ENCODE peak calls at places on chromosome 14, in four cellular contexts. One of them, this sample, is unnamed.

GRCh38 chr14:78341827-78342389 is 171.7 kb downstream of the NRXN3 start:
- DNase-seq in colonic mucosa: no peak
- DNase-seq in epithelial cell of esophagus: peak
- DNase-seq in progenitor cell of endocrine pancreas: no peak
- DNase-seq in this sample: no peak

GRCh38 chr14:104556256-104557021 is 23.1 kb upstream of the C14orf180 start:
- DNase-seq in colonic mucosa: no peak
- DNase-seq in epithelial cell of esophagus: no peak
- DNase-seq in progenitor cell of endocrine pancreas: no peak
- DNase-seq in this sample: no peak

GRCh38 chr14:69625299-69626131 is 14.1 kb downstream of the SUSD6 start:
- DNase-seq in epithelial cell of esophagus: no peak
- DNase-seq in progenitor cell of endocrine pancreas: no peak
- DNase-seq in colonic mucosa: peak
- DNase-seq in this sample: peak

GRCh38 chr14:77459072-77459723 is 1.3 kb downstream of the AHSA1 start:
- DNase-seq in colonic mucosa: peak
- DNase-seq in epithelial cell of esophagus: peak
- DNase-seq in progenitor cell of endocrine pancreas: no peak
- DNase-seq in this sample: peak

GRCh38 chr14:87628129-87628528 is 364.9 kb downstream of the GALC start:
- DNase-seq in colonic mucosa: no peak
- DNase-seq in epithelial cell of esophagus: no peak
- DNase-seq in progenitor cell of endocrine pancreas: no peak
- DNase-seq in this sample: peak

GRCh38 chr14:36835145-36835544 is 173.5 kb downstream of the PAX9 start:
- DNase-seq in progenitor cell of endocrine pancreas: no peak
- DNase-seq in colonic mucosa: no peak
- DNase-seq in epithelial cell of esophagus: no peak
- DNase-seq in this sample: no peak

GRCh38 chr14:23694085-23694975 is 58.2 kb downstream of the DHRS2 start:
- DNase-seq in epithelial cell of esophagus: peak
- DNase-seq in progenitor cell of endocrine pancreas: no peak
- DNase-seq in colonic mucosa: no peak
- DNase-seq in this sample: peak

GRCh38 chr14:21997300-21997699 is 323.7 kb upstream of the OR4E1 start:
- DNase-seq in progenitor cell of endocrine pancreas: no peak
- DNase-seq in colonic mucosa: no peak
- DNase-seq in epithelial cell of esophagus: peak
- DNase-seq in this sample: no peak

GRCh38 chr14:97976861-97977260 is 1179.7 kb downstream of the VRK1 start:
- DNase-seq in progenitor cell of endocrine pancreas: no peak
- DNase-seq in epithelial cell of esophagus: no peak
- DNase-seq in colonic mucosa: peak
- DNase-seq in this sample: peak

GRCh38 chr14:73662439-73663056 is 17.8 kb downstream of the DNAL1 start:
- DNase-seq in progenitor cell of endocrine pancreas: no peak
- DNase-seq in colonic mucosa: peak
- DNase-seq in epithelial cell of esophagus: peak
- DNase-seq in this sample: peak

GRCh38 chr14:91396959-91397815 is 20.4 kb downstream of the CCDC88C start:
- DNase-seq in progenitor cell of endocrine pancreas: no peak
- DNase-seq in epithelial cell of esophagus: peak
- DNase-seq in colonic mucosa: peak
- DNase-seq in this sample: no peak

GRCh38 chr14:93285048-93285447 is 47.8 kb downstream of the BTBD7 start:
- DNase-seq in epithelial cell of esophagus: no peak
- DNase-seq in colonic mucosa: no peak
- DNase-seq in progenitor cell of endocrine pancreas: no peak
- DNase-seq in this sample: peak

GRCh38 chr14:51703787-51704186 is 52.1 kb downstream of the FRMD6 start:
- DNase-seq in progenitor cell of endocrine pancreas: no peak
- DNase-seq in epithelial cell of esophagus: no peak
- DNase-seq in colonic mucosa: no peak
- DNase-seq in this sample: no peak

GRCh38 chr14:36522972-36523685 is 3.1 kb upstream of the NKX2-1 start:
- DNase-seq in epithelial cell of esophagus: no peak
- DNase-seq in colonic mucosa: no peak
- DNase-seq in progenitor cell of endocrine pancreas: no peak
- DNase-seq in this sample: no peak

GRCh38 chr14:68785817-68786490 is 6.9 kb downstream of the ZFP36L1 start:
- DNase-seq in colonic mucosa: peak
- DNase-seq in epithelial cell of esophagus: peak
- DNase-seq in progenitor cell of endocrine pancreas: no peak
- DNase-seq in this sample: peak

GRCh38 chr14:74347795-74348100 is 523 bp upstream of the VRTN start:
- DNase-seq in colonic mucosa: no peak
- DNase-seq in progenitor cell of endocrine pancreas: no peak
- DNase-seq in epithelial cell of esophagus: peak
- DNase-seq in this sample: no peak

GRCh38 chr14:49770212-49770817 is 2.4 kb downstream of the KLHDC2 start:
- DNase-seq in epithelial cell of esophagus: peak
- DNase-seq in colonic mucosa: peak
- DNase-seq in progenitor cell of endocrine pancreas: no peak
- DNase-seq in this sample: peak

GRCh38 chr14:36971263-36971855 is 201.0 kb downstream of the SLC25A21 start:
- DNase-seq in colonic mucosa: no peak
- DNase-seq in progenitor cell of endocrine pancreas: no peak
- DNase-seq in epithelial cell of esophagus: no peak
- DNase-seq in this sample: no peak

GRCh38 chr14:94617988-94618822 is 6.0 kb downstream of the SERPINA3 start:
- DNase-seq in epithelial cell of esophagus: no peak
- DNase-seq in progenitor cell of endocrine pancreas: no peak
- DNase-seq in colonic mucosa: no peak
- DNase-seq in this sample: no peak

GRCh38 chr14:31118892-31119291 is 88.7 kb downstream of the HECTD1 start:
- DNase-seq in colonic mucosa: no peak
- DNase-seq in epithelial cell of esophagus: no peak
- DNase-seq in progenitor cell of endocrine pancreas: no peak
- DNase-seq in this sample: peak

GRCh38 chr14:89108608-89109007 is 284.2 kb downstream of the TTC8 start:
- DNase-seq in colonic mucosa: no peak
- DNase-seq in epithelial cell of esophagus: no peak
- DNase-seq in progenitor cell of endocrine pancreas: no peak
- DNase-seq in this sample: no peak

GRCh38 chr14:32453857-32454810 is 125.0 kb downstream of the AKAP6 start:
- DNase-seq in progenitor cell of endocrine pancreas: no peak
- DNase-seq in epithelial cell of esophagus: peak
- DNase-seq in colonic mucosa: no peak
- DNase-seq in this sample: peak

GRCh38 chr14:72172597-72172996 is 240.4 kb downstream of the RGS6 start:
- DNase-seq in colonic mucosa: no peak
- DNase-seq in epithelial cell of esophagus: no peak
- DNase-seq in progenitor cell of endocrine pancreas: no peak
- DNase-seq in this sample: no peak

GRCh38 chr14:94773017-94773681 is 3.2 kb upstream of the GSC start:
- DNase-seq in epithelial cell of esophagus: no peak
- DNase-seq in progenitor cell of endocrine pancreas: no peak
- DNase-seq in colonic mucosa: no peak
- DNase-seq in this sample: no peak

GRCh38 chr14:28055008-28055407 is 711.6 kb upstream of the FOXG1 start:
- DNase-seq in progenitor cell of endocrine pancreas: no peak
- DNase-seq in colonic mucosa: no peak
- DNase-seq in epithelial cell of esophagus: no peak
- DNase-seq in this sample: no peak

GRCh38 chr14:54725998-54726397 is 159.1 kb downstream of the SAMD4A start:
- DNase-seq in colonic mucosa: no peak
- DNase-seq in epithelial cell of esophagus: no peak
- DNase-seq in progenitor cell of endocrine pancreas: no peak
- DNase-seq in this sample: no peak

GRCh38 chr14:54724772-54725325 is 157.9 kb downstream of the SAMD4A start:
- DNase-seq in epithelial cell of esophagus: no peak
- DNase-seq in colonic mucosa: no peak
- DNase-seq in progenitor cell of endocrine pancreas: no peak
- DNase-seq in this sample: no peak

GRCh38 chr14:54724123-54724522 is 157.2 kb downstream of the SAMD4A start:
- DNase-seq in epithelial cell of esophagus: no peak
- DNase-seq in colonic mucosa: no peak
- DNase-seq in progenitor cell of endocrine pancreas: no peak
- DNase-seq in this sample: no peak

GRCh38 chr14:54719406-54719805 is 152.5 kb downstream of the SAMD4A start:
- DNase-seq in colonic mucosa: no peak
- DNase-seq in progenitor cell of endocrine pancreas: no peak
- DNase-seq in epithelial cell of esophagus: no peak
- DNase-seq in this sample: peak

DNA sequence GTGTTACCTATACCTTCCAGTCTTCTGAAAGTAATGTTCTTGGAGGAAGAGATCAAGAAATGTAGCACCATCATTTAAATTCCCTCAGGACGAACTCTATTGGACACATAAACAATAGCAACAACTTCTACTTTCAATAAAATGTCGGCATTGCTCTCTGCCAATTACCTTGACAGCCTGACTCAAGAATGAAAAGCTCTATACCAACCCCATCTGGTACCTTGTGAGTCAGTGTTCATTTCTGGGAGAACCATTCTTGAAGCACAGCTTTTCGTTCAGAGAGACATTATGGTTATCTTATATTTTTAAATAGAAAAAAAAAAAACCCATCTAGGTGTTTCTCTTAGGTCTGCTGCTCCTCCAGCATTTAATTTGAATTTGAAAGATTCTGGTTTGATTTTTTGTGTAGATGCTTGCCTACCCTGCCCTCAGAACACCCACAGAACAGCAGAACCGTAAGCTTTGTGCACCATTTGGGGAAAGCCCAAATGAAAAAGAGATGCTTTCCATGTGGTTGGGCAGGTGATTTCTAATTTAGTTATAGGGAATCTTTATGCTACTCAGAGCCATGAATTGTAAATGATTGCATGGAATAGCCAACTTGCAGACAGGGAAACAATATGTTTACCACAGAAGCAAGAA is 156.0 kb downstream of the SAMD4A start:
- DNase-seq in colonic mucosa: no peak
- DNase-seq in epithelial cell of esophagus: peak
- DNase-seq in progenitor cell of endocrine pancreas: no peak
- DNase-seq in this sample: peak
- TF ChIP-seq CTCF in colonic mucosa: no peak
- TF ChIP-seq CTCF in epithelial cell of esophagus: peak
- TF ChIP-seq CTCF in progenitor cell of endocrine pancreas: peak
- TF ChIP-seq CTCF in this sample: peak

DNA sequence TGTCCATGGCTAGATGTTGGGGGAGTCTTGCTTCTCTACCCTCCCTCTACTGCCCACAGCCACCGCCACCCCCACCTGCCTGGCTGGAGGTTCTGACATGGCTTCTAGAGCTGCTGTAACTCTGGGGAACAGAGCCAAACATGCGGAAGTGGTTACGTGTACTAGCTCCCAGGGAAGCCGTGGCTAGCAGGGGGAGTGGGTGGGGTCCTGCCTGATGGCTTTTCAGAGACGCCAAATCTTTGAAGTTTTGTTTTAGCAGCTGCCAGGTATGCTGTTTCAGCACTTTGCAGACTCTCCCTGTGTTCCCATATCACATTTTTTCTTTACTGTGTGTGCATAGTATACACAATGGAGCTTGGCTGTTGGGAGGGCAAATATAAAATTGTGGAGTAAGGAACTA is 150.3 kb downstream of the TGFB3 start:
- DNase-seq in epithelial cell of esophagus: peak
- DNase-seq in colonic mucosa: peak
- DNase-seq in progenitor cell of endocrine pancreas: peak
- DNase-seq in this sample: peak
- TF ChIP-seq CTCF in epithelial cell of esophagus: no peak
- TF ChIP-seq CTCF in colonic mucosa: no peak
- TF ChIP-seq CTCF in progenitor cell of endocrine pancreas: no peak
- TF ChIP-seq CTCF in this sample: no peak

DNA sequence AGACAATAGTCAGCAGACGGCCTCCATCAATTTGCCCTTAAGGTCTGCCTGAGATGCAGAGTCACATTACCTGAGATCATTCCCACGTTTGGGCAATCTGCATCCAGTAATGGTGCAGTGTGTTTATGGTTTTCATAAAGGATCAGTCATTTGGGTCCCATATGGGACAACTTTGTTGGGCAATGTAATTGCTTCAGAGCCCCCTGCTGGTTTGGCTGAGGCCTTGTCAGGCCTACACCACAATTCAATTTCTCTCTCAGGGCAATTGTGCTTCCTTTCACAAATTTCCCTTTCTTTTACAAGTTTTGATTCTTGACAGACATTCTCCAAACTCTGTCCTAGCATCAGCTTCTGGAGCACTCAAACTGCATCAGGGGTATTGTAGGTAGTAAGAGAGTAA is 191.2 kb upstream of the SSTR1 start:
- DNase-seq in colonic mucosa: no peak
- DNase-seq in epithelial cell of esophagus: peak
- DNase-seq in progenitor cell of endocrine pancreas: no peak
- DNase-seq in this sample: no peak
- TF ChIP-seq CTCF in colonic mucosa: no peak
- TF ChIP-seq CTCF in epithelial cell of esophagus: peak
- TF ChIP-seq CTCF in progenitor cell of endocrine pancreas: peak
- TF ChIP-seq CTCF in this sample: peak

DNA sequence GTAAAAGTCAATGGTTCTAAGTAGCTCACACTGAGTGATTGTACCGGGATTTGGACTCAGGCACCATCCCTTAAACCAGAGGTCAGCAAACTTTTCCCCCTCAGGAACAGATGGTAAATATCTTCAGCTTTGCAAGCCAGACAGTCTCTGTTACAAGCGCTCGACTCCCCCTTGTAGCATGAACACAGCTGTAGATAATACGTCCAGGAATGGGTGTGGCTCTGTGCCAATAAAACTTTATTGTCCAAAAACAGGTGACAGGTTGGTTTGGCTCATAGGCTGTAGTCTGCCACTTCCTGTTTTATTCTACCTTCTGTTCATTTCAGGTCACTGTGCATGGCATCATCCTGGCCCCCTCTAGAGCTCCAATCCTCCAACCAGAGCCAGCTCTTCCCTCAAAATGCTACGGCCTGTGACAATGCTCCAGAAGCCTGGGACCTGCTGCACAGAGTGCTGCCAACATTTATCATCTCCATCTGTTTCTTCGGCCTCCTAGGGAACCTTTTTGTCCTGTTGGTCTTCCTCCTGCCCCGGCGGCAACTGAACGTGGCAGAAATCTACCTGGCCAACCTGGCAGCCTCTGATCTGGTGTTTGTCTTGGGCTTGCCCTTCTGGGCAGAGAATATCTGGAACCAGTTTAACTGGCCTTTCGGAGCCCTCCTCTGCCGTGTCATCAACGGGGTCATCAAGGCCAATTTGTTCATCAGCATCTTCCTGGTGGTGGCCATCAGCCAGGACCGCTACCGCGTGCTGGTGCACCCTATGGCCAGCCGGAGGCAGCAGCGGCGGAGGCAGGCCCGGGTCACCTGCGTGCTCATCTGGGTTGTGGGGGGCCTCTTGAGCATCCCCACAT is 7.6 kb downstream of the BDKRB1 start:
- DNase-seq in progenitor cell of endocrine pancreas: no peak
- DNase-seq in epithelial cell of esophagus: no peak
- DNase-seq in colonic mucosa: peak
- DNase-seq in this sample: no peak
- TF ChIP-seq CTCF in progenitor cell of endocrine pancreas: no peak
- TF ChIP-seq CTCF in epithelial cell of esophagus: no peak
- TF ChIP-seq CTCF in colonic mucosa: no peak
- TF ChIP-seq CTCF in this sample: no peak